ENCODE peak calls at places on chromosomes 5 and 9, in five cellular contexts. N, V, P, M and G are unnamed samples.

GRCh38 chr5:1511651-1512540 is 11.9 kb downstream of the LPCAT1 start:
- DNase-seq in N (no peak), V (peak), P (peak), M (peak), G (no peak)

GRCh38 chr5:127029513-127030258 is 672 bp downstream of the MARCHF3 start:
- DNase-seq in N (no peak), V (peak), P (peak), M (peak), G (peak)

GRCh38 chr5:72720205-72720604 is 96.3 kb upstream of the TNPO1 start:
- DNase-seq in N (no peak), V (no peak), P (no peak), M (no peak), G (no peak)

GRCh38 chr5:38734353-38734752 is 111.5 kb upstream of the OSMR start:
- DNase-seq in N (no peak), V (no peak), P (no peak), M (no peak), G (no peak)

GRCh38 chr9:68489636-68490035 is 51.0 kb downstream of the TMEM252 start:
- DNase-seq in N (no peak), V (no peak), P (no peak), M (no peak), G (no peak)

GRCh38 chr9:89154651-89155336 is 23.8 kb downstream of the SHC3 start:
- DNase-seq in N (peak), V (no peak), P (no peak), M (peak), G (no peak)

GRCh38 chr5:75519761-75520160 is 8.1 kb downstream of the POLK start:
- DNase-seq in N (no peak), V (no peak), P (no peak), M (no peak), G (no peak)

GRCh38 chr9:77375956-77376532 is 198.7 kb downstream of the VPS13A start:
- DNase-seq in N (no peak), V (no peak), P (no peak), M (peak), G (no peak)

GRCh38 chr5:40409600-40409999 is 270.1 kb upstream of the PTGER4 start:
- DNase-seq in N (no peak), V (no peak), P (no peak), M (no peak), G (peak)

GRCh38 chr9:37410354-37410861 is 12.1 kb upstream of the GRHPR start:
- DNase-seq in N (no peak), V (no peak), P (peak), M (no peak), G (no peak)

GRCh38 chr9:79623799-79624721 is 52.3 kb downstream of the TLE4 start:
- DNase-seq in N (no peak), V (no peak), P (peak), M (no peak), G (no peak)

GRCh38 chr9:131618071-131618479 is 72.8 kb downstream of the PRRT1B start:
- DNase-seq in N (no peak), V (no peak), P (no peak), M (no peak), G (no peak)

GRCh38 chr5:127561254-127561653 is 43.8 kb downstream of the PRRC1 start:
- DNase-seq in N (peak), V (no peak), P (no peak), M (peak), G (no peak)

GRCh38 chr5:112024769-112025168 is 267.8 kb upstream of the NREP start:
- DNase-seq in N (no peak), V (no peak), P (no peak), M (no peak), G (no peak)

GRCh38 chr9:91927912-91928510 is 22.0 kb downstream of the ROR2 start:
- DNase-seq in N (no peak), V (no peak), P (no peak), M (no peak), G (no peak)

GRCh38 chr5:177472460-177473441 is 683 bp downstream of the DBN1 start:
- DNase-seq in N (no peak), V (no peak), P (peak), M (no peak), G (peak)

GRCh38 chr9:95091971-95092320 is 225.6 kb downstream of the FANCC start:
- DNase-seq in N (no peak), V (no peak), P (no peak), M (peak), G (no peak)

GRCh38 chr5:101678494-101679193 is 617.4 kb downstream of the SLCO4C1 start:
- DNase-seq in N (peak), V (peak), P (peak), M (peak), G (peak)

GRCh38 chr9:135884328-135885035 is 22.9 kb downstream of the CAMSAP1 start:
- DNase-seq in N (no peak), V (no peak), P (no peak), M (peak), G (no peak)

GRCh38 chr5:149450199-149450598 is 71.1 kb upstream of the IL17B start:
- DNase-seq in N (no peak), V (no peak), P (no peak), M (peak), G (no peak)

GRCh38 chr9:87527211-87527916 is 29.7 kb downstream of the DAPK1 start:
- DNase-seq in N (no peak), V (no peak), P (no peak), M (no peak), G (no peak)

GRCh38 chr9:78286946-78287388 is 10.0 kb upstream of the PSAT1 start:
- DNase-seq in N (no peak), V (no peak), P (no peak), M (no peak), G (no peak)

GRCh38 chr5:143708672-143709071 is 103.3 kb upstream of the HMHB1 start:
- DNase-seq in N (no peak), V (no peak), P (no peak), M (no peak), G (no peak)

GRCh38 chr5:132785355-132785754 is 8.3 kb upstream of the SEPTIN8 start:
- DNase-seq in N (no peak), V (no peak), P (no peak), M (no peak), G (no peak)

GRCh38 chr5:172533399-172534228 is 79.3 kb upstream of the SH3PXD2B start:
- DNase-seq in N (no peak), V (no peak), P (no peak), M (no peak), G (no peak)

GRCh38 chr9:113943112-113944009 is 67.3 kb downstream of the ZNF618 start:
- DNase-seq in N (no peak), V (peak), P (no peak), M (no peak), G (no peak)

GRCh38 chr9:122389799-122390481 is 19.1 kb downstream of the PTGS1 start:
- DNase-seq in N (no peak), V (no peak), P (peak), M (no peak), G (no peak)

GRCh38 chr9:98575379-98576346 is 133.1 kb downstream of the GABBR2 start:
- DNase-seq in N (peak), V (no peak), P (peak), M (peak), G (no peak)

GRCh38 chr9:137301086-137301947 is 754 bp downstream of the NRARP start:
- DNase-seq in N (no peak), V (no peak), P (no peak), M (peak), G (no peak)

GRCh38 chr5:21195145-21195544 is 1207.1 kb upstream of the CDH18 start:
- DNase-seq in N (no peak), V (no peak), P (no peak), M (no peak), G (no peak)

GRCh38 chr9:123456011-123456410 is 100.0 kb downstream of the CRB2 start:
- DNase-seq in N (no peak), V (no peak), P (no peak), M (no peak), G (no peak)

GRCh38 chr5:133316346-133317343 is 264.8 kb downstream of the HSPA4 start:
- DNase-seq in N (no peak), V (no peak), P (peak), M (peak), G (no peak)

GRCh38 chr5:169637856-169638190 is 748 bp downstream of the DOCK2 start:
- DNase-seq in N (no peak), V (no peak), P (peak), M (no peak), G (peak)

GRCh38 chr9:124776952-124777645 is at the start of gene OLFML2A:
- DNase-seq in N (no peak), V (no peak), P (peak), M (peak), G (no peak)

DNA sequence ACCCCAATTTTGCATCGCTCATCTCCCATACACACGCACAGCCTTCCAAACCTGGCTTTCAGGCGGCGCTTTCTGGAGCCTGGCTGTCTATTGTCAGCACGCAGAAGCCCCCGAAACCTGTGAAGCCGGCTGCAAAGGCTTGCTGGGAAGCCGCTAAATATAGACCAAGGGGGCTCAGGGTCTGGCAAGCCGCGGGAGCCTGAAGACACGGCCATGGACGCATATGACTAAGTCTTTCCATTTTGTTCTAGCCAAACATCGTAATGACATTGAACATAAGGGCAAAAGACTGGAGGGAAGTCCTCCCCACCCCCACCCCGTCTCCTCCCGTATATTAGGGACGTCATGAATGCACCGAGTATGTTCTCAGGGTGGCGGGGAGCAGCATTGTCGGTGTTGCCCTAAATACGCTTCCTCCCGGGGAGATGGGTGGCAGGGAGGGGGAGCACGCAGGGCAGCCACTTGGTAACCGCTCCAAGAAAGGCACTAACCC is 1.1 kb downstream of the CTNND2 start:
- DNase-seq in N (no peak), V (no peak), P (no peak), M (no peak), G (peak)
- H3K4me3 ChIP-seq in N (peak), V (no peak), P (no peak), M (no peak), G (no peak)

DNA sequence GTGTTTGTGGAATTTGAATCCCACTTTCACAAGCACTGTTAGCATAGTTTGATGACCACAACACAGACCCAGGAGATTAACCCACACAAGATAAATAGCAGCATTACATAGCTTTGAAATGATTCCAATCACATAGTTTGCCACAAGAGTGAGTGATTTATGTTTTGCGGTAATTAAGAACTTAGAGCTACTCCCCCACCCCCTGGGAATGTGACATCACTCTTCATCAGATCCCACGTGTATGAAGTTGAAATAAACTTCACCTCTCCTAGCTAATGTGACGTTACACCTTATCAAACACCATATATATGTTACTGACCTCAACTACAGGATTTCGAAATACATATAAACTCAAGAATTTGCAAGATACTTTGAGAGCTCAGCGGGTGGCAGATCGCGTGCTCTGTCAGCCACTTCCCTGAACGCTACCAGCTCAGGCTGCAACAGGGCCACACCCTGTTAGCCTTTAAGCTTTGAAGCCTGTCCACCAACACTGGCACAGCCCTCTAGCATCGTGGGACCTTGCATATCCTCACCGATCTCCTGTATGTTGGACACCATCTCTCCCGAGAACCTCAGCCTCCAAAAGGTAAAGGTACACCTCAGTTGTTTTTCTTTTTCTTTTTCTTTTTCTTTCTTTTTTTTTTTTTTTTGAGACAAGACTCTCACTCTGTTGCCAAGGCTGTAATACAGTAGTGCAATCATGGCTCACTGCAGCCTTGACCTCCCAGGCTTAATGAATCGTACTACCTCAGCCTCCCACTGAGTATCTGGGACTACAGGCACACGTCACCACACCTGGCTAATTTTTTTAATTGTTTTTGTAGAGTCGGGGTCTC is 1.8 kb upstream of the AGTPBP1 start:
- DNase-seq in N (peak), V (no peak), P (no peak), M (peak), G (no peak)
- H3K4me3 ChIP-seq in N (no peak), V (no peak), P (no peak), M (no peak), G (no peak)

DNA sequence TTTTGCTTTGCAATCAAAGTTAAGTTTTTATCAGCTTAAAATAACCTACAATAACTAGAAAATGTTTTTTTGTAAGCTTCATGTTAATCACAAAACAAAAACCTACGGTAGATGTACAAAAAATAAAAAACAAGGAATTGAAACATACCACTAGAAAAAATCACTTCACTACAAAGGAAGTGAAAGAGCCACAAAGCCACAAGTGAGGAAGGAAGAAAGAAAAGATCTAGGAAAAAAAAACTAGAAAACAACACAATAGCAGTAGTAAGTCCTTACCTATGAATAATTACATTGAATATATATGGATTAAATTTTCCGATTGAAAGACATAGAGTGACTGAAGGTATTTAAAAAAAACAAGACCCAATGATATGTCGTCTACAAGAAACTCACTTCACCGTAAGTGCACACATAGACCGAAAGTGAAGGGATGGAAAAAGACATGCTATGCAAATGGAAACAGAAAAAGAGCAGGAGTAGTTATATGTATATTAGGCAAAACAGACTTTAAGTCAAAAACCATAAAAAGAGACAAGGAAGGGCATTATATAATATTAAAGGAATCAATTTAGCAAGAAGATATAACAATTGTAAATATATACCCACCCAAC is 13.4 kb upstream of the ZDHHC21 start:
- DNase-seq in N (no peak), V (no peak), P (peak), M (no peak), G (no peak)
- H3K4me3 ChIP-seq in N (no peak), V (no peak), P (no peak), M (no peak), G (no peak)

GRCh38 chr5:56328753-56329560 is 95.8 kb upstream of the ANKRD55 start:
- DNase-seq in N (peak), V (no peak), P (no peak), M (no peak), G (peak)

GRCh38 chr5:56327810-56328209 is 94.7 kb upstream of the ANKRD55 start:
- DNase-seq in N (no peak), V (no peak), P (no peak), M (no peak), G (no peak)

GRCh38 chr5:56329652-56330051 is 96.5 kb upstream of the ANKRD55 start:
- DNase-seq in N (no peak), V (no peak), P (no peak), M (no peak), G (no peak)

GRCh38 chr5:56330806-56331205 is 97.7 kb upstream of the ANKRD55 start:
- DNase-seq in N (no peak), V (no peak), P (no peak), M (no peak), G (no peak)

GRCh38 chr5:56330167-56330566 is 97.0 kb upstream of the ANKRD55 start:
- DNase-seq in N (no peak), V (no peak), P (no peak), M (no peak), G (no peak)
- H3K4me3 ChIP-seq in N (no peak), V (no peak), P (no peak), M (no peak), G (no peak)

DNA sequence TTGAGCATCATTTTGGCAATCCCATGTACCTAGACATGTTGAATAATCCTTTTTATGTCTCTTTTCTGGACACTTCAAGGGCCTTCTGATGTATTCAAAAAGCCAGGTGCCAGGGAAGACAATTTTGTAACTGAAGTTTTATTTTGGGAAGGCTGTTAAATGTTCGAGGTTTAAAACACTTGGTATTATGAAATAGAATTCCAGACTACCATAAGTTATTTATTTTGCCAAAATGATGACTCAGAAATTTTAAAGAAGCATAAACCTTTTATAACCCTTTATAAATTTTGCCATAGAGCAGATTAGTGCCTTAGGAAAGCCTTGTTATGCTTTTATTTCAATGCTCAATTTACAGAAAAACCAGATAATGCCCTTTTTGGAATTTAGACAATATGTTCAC is 30.3 kb upstream of the UHRF2 start:
- DNase-seq in N (no peak), V (no peak), P (no peak), M (peak), G (no peak)
- H3K4me3 ChIP-seq in N (no peak), V (no peak), P (no peak), M (no peak), G (no peak)